ENCODE peak calls at places on chromosomes 5 and 9, in seven cellular contexts. A is globus pallidus, W is A172, N is Calu3, O is fibroblast of lung, H is neural progenitor cell, P is heart left ventricle. T is an unnamed sample.

GRCh38 chr5:43674536-43674935 is 71.6 kb downstream of the NNT start:
- DNase-seq in N (no peak), W (no peak), P (no peak), O (no peak), A (no peak), H (no peak), T (no peak)

GRCh38 chr5:19719117-19719516 is 268.9 kb downstream of the CDH18 start:
- DNase-seq in O (no peak), A (no peak), H (no peak), W (no peak), P (no peak), N (no peak), T (no peak)

GRCh38 chr5:68130253-68130652 is 85.3 kb upstream of the PIK3R1 start:
- DNase-seq in W (no peak), H (no peak), A (no peak), O (no peak), N (no peak), P (no peak), T (no peak)

GRCh38 chr5:6435356-6435755 is 13.3 kb upstream of the UBE2QL1 start:
- DNase-seq in A (no peak), P (no peak), W (no peak), N (peak; percentile 24), H (peak; percentile 53), O (no peak), T (no peak)

GRCh38 chr5:141742866-141743651 is 61.0 kb upstream of the ARAP3 start:
- DNase-seq in N (peak; percentile 72), H (peak; percentile 91), A (no peak), P (no peak), O (peak; percentile 37), W (peak; percentile 11), T (no peak)

GRCh38 chr9:107422189-107422802 is 67.3 kb downstream of the KLF4 start:
- DNase-seq in H (peak; percentile 92), W (peak; percentile 80), O (peak; percentile 79), N (peak; percentile 73), A (peak; percentile 29), P (peak; percentile 81), T (peak; percentile 3)

GRCh38 chr9:88544245-88544644 is 9.3 kb downstream of the NXNL2 start:
- DNase-seq in P (no peak), A (no peak), H (no peak), N (peak; percentile 54), W (no peak), O (no peak), T (no peak)

GRCh38 chr5:58773744-58774441 is 191.0 kb downstream of the RAB3C start:
- DNase-seq in H (no peak), N (no peak), A (peak; percentile 39), P (peak; percentile 55), W (no peak), O (no peak), T (peak; percentile 13)

GRCh38 chr5:116303810-116304209 is 219.0 kb downstream of the COMMD10 start:
- DNase-seq in A (no peak), N (no peak), P (no peak), O (no peak), W (no peak), H (no peak), T (no peak)

GRCh38 chr9:77748214-77748772 is 100.2 kb upstream of the GNA14 start:
- DNase-seq in O (no peak), A (no peak), P (no peak), W (no peak), N (no peak), H (no peak), T (no peak)

GRCh38 chr9:115353681-115354080 is 235.7 kb upstream of the TNC start:
- DNase-seq in A (no peak), W (no peak), H (no peak), N (no peak), O (no peak), P (no peak), T (no peak)

GRCh38 chr5:108016101-108016500 is 345.4 kb upstream of the EFNA5 start:
- DNase-seq in A (no peak), O (no peak), P (no peak), N (no peak), H (no peak), W (no peak), T (no peak)

GRCh38 chr9:70113403-70114022 is 69.9 kb downstream of the MAMDC2 start:
- DNase-seq in P (peak; percentile 49), W (peak; percentile 68), O (peak; percentile 78), A (peak; percentile 47), N (peak; percentile 63), H (peak; percentile 66), T (peak; percentile 39)

GRCh38 chr9:137156567-137157375 is 13.1 kb downstream of the LRRC26 start:
- DNase-seq in P (peak; percentile 44), W (peak; percentile 34), H (peak; percentile 61), A (no peak), N (no peak), O (peak; percentile 44), T (no peak)

GRCh38 chr9:113999256-114000062 is 78.6 kb downstream of the AMBP start:
- DNase-seq in O (no peak), A (no peak), H (no peak), W (peak; percentile 25), P (no peak), N (no peak), T (peak; percentile 29)

GRCh38 chr5:154355141-154355611 is 90.6 kb upstream of the SAP30L start:
- DNase-seq in O (no peak), P (peak; percentile 69), W (no peak), H (peak; percentile 31), N (no peak), A (no peak), T (no peak)

GRCh38 chr5:36724429-36725332 is 118.3 kb downstream of the SLC1A3 start:
- DNase-seq in W (no peak), O (no peak), P (peak; percentile 59), N (no peak), A (peak; percentile 58), H (no peak), T (peak; percentile 45)

GRCh38 chr9:2853517-2853916 is 9.6 kb upstream of the PUM3 start:
- DNase-seq in H (no peak), N (no peak), P (no peak), W (no peak), A (no peak), O (no peak), T (no peak)

GRCh38 chr5:32138839-32139493 is 35.2 kb downstream of the GOLPH3 start:
- DNase-seq in A (no peak), H (peak; percentile 5), N (no peak), W (no peak), O (no peak), P (no peak), T (no peak)

GRCh38 chr9:95731876-95732275 is 143.6 kb upstream of the ERCC6L2 start:
- DNase-seq in A (no peak), N (no peak), P (no peak), O (no peak), W (no peak), H (no peak), T (no peak)

GRCh38 chr5:89769975-89770374 is 639.6 kb downstream of the CETN3 start:
- DNase-seq in H (no peak), P (no peak), N (no peak), A (no peak), O (peak; percentile 4), W (peak; percentile 45), T (no peak)

GRCh38 chr5:112878760-112879159 is 17.7 kb downstream of the SRP19 start:
- DNase-seq in A (no peak), P (no peak), N (peak; percentile 25), W (peak; percentile 71), O (no peak), H (no peak), T (no peak)

GRCh38 chr5:14213813-14214585 is 70.9 kb downstream of the TRIO start:
- DNase-seq in H (peak; percentile 28), W (no peak), O (no peak), A (no peak), P (no peak), N (no peak), T (no peak)